ENCODE peak calls at places on chromosomes 5 and 9, in six cellular contexts. M, D, L, S, X and U are unnamed samples.

GRCh38 chr9:35105571-35106342 is 2.8 kb upstream of the STOML2 start:
- DNase-seq in S (peak; percentile 27), D (no peak), X (no peak), M (no peak), L (no peak), U (no peak)

GRCh38 chr5:149389552-149390495 is 10.7 kb upstream of the IL17B start:
- DNase-seq in M (peak; percentile 4), S (no peak), L (no peak), D (no peak), X (no peak), U (no peak)

GRCh38 chr5:141874262-141874964 is 3.8 kb downstream of the PCDH1 start:
- DNase-seq in L (no peak), M (no peak), D (no peak), S (peak; percentile 51), X (no peak), U (no peak)

GRCh38 chr9:69677931-69678330 is 5.8 kb upstream of the APBA1 start:
- DNase-seq in D (no peak), M (no peak), L (no peak), X (no peak), S (no peak), U (no peak)

GRCh38 chr5:133381571-133382365 is 230.6 kb downstream of the FSTL4 start:
- DNase-seq in D (no peak), S (peak; percentile 25), M (no peak), X (no peak), L (no peak), U (no peak)

GRCh38 chr9:69389437-69389995 is 64.5 kb downstream of the ENTREP1 start:
- DNase-seq in L (no peak), S (no peak), M (no peak), X (no peak), D (no peak), U (no peak)

GRCh38 chr5:120231563-120231962 is 232.5 kb upstream of the PRR16 start:
- DNase-seq in D (no peak), M (no peak), S (no peak), L (no peak), X (no peak), U (no peak)

GRCh38 chr5:23027830-23028229 is 174.7 kb upstream of the CDH12 start:
- DNase-seq in D (no peak), X (no peak), S (no peak), L (no peak), M (no peak), U (no peak)

GRCh38 chr9:130185494-130186005 is 13.3 kb downstream of the NCS1 start:
- DNase-seq in M (no peak), D (peak; percentile 27), S (no peak), X (no peak), L (no peak), U (no peak)

GRCh38 chr5:16411741-16412455 is 53.7 kb downstream of the ZNF622 start:
- DNase-seq in M (no peak), D (peak; percentile 68), X (peak; percentile 18), L (no peak), S (no peak), U (no peak)

GRCh38 chr9:108468364-108468763 is 387.4 kb downstream of the ACTL7B start:
- DNase-seq in S (peak; percentile 87), D (peak; percentile 56), X (no peak), L (no peak), M (no peak), U (no peak)

GRCh38 chr5:127012933-127013332 is 17.4 kb downstream of the MARCHF3 start:
- DNase-seq in S (no peak), X (peak; percentile 74), L (no peak), M (no peak), D (peak; percentile 74), U (no peak)

GRCh38 chr9:20187318-20187717 is 398.5 kb upstream of the SLC24A2 start:
- DNase-seq in S (no peak), M (no peak), D (no peak), L (no peak), X (no peak), U (no peak)

GRCh38 chr9:104810421-104811339 is 46.8 kb downstream of the NIPSNAP3B start:
- DNase-seq in S (peak; percentile 65), L (no peak), D (no peak), M (no peak), X (peak; percentile 22), U (no peak)

GRCh38 chr5:31844615-31845345 is 205.8 kb downstream of the PDZD2 start:
- DNase-seq in L (no peak), S (no peak), M (no peak), X (no peak), D (no peak), U (no peak)
- TF ChIP-seq CTCF in L (no peak), S (peak; percentile 40), M (no peak), X (no peak), D (no peak), U (no peak)

GRCh38 chr5:113075019-113075418 is 98.4 kb downstream of the DCP2 start:
- DNase-seq in S (no peak), X (no peak), L (no peak), M (no peak), D (no peak), U (no peak)
- TF ChIP-seq CTCF in S (no peak), X (no peak), L (no peak), M (no peak), D (no peak), U (no peak)

GRCh38 chr9:110128664-110129329 is 79.2 kb downstream of the C9orf152 start:
- DNase-seq in X (no peak), S (no peak), M (no peak), D (no peak), L (no peak), U (no peak)

GRCh38 chr9:110125763-110126351 is 82.1 kb downstream of the C9orf152 start:
- DNase-seq in L (no peak), M (no peak), D (no peak), S (no peak), X (no peak), U (no peak)

GRCh38 chr9:110125207-110125751 is 82.7 kb downstream of the C9orf152 start:
- DNase-seq in X (peak; percentile 99), M (peak; percentile 94), L (no peak), S (peak; percentile 93), D (peak; percentile 91), U (no peak)

GRCh38 chr9:110126457-110126856 is 81.5 kb downstream of the C9orf152 start:
- DNase-seq in S (no peak), L (no peak), X (no peak), D (no peak), M (no peak), U (no peak)

GRCh38 chr9:110126986-110127864 is 80.7 kb downstream of the C9orf152 start:
- DNase-seq in D (no peak), X (peak; percentile 96), L (no peak), M (peak; percentile 90), S (peak; percentile 84), U (no peak)
- TF ChIP-seq CTCF in D (no peak), X (no peak), L (no peak), M (no peak), S (no peak), U (no peak)

GRCh38 chr5:135204151-135204600 is 170.1 kb upstream of the PITX1 start:
- DNase-seq in D (peak; percentile 34), L (no peak), X (no peak), M (no peak), S (no peak), U (no peak)
- TF ChIP-seq CTCF in D (peak; percentile 83), L (no peak), X (peak; percentile 49), M (no peak), S (peak; percentile 78), U (no peak)

GRCh38 chr5:54956922-54957321 is 28.5 kb downstream of the ESM1 start:
- DNase-seq in L (no peak), X (peak; percentile 15), S (no peak), D (no peak), M (no peak), U (no peak)

GRCh38 chr5:54965806-54966205 is 19.6 kb downstream of the ESM1 start:
- DNase-seq in M (no peak), X (no peak), S (no peak), D (no peak), L (no peak), U (no peak)

GRCh38 chr5:54964405-54964804 is 21.0 kb downstream of the ESM1 start:
- DNase-seq in D (no peak), S (no peak), X (no peak), L (no peak), M (no peak), U (no peak)

DNA sequence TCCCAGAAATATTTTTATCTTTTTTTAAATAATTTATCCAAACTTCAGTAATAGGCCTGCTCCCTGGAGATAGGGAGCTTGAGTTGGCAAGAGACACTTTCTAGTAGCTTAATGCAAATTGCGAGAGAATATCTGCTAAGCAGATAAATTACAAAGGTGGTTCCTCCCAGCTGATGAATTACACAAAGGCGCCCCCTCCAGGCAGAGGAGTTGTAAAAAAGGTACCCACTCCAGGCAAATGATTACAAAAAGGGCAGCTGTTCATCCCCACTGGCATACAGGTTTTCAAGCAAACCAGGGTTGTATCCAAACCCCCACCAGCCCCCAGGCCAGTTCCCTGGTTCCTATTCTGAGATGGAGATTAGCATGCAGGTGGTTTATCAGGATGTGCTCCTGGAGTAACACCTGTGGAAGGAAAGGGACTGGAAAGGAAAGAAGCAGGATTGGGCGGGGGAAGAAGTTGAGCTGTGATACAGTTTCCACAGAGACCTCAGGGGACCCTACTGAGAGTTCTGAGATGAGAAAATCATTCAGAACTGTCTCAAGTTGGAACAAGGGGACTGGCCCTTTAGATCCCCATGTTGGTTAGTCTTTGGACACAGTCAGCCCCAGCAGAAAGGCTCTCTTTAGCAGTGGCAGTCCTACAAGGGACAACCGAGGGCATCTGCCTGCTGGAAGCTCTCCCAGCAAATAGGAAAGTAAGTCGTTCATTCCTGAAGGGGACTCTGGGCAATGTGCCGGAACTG is 25.5 kb downstream of the ESM1 start:
- DNase-seq in L (no peak), M (no peak), S (peak; percentile 86), X (no peak), D (no peak), U (no peak)
- TF ChIP-seq CTCF in L (no peak), M (no peak), S (peak; percentile 82), X (peak; percentile 30), D (peak; percentile 70), U (peak; percentile 27)

GRCh38 chr5:73591102-73591695 is 25.7 kb downstream of the UTP15 start:
- DNase-seq in L (no peak), M (no peak), S (peak; percentile 69), X (peak; percentile 96), D (peak; percentile 91), U (no peak)
- TF ChIP-seq CTCF in L (peak; percentile 94), M (peak; percentile 83), S (peak; percentile 90), X (peak; percentile 62), D (peak; percentile 98), U (peak; percentile 86)

DNA sequence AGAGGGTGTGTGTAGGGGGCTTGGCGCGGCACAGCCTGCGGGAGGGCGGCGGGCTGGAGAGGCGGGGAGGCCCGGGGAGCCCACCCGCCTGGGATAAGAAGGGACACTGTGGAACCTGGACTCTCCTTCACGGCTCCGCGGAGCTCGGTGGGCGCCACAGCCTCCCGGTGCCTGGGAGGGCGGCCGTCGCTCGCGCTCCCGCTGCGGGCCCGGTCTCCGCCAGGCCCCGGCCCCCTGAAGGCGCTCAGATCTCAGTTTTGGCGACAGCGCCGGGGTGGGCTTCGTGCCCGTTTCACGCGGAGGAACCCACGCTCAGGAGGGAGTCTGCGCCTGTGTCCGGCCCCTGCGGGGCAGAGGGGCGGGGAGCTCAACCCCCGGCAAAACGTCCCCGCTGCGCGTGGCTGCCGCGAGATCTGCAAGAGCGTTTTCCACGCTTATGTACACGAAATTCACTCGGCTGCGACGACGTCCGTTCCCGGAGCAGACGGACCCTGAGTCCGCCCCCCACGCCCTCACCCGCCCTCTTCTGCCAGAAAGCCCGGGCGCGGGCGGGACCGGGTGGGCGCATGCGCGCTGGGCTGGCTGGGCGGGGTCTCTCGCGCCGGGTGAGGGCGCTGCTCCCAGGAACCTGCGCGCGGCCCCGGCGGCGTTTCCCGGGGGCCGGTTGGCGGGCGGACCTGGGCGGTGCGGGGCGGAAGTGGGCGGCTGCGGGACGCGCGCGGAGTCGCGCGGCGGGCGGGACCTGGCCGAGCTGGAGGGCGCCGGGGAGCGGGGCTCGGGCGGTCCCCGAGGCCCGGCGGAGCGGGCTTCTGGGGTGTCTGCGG is at the start of gene NELFB:
- DNase-seq in D (peak; percentile 78), S (peak; percentile 97), M (peak; percentile 94), X (peak; percentile 85), L (peak; percentile 72), U (peak; percentile 99)
- TF ChIP-seq CTCF in D (peak; percentile 33), S (no peak), M (peak; percentile 7), X (no peak), L (no peak), U (no peak)